ENCODE peak calls at places on chromosomes 4 and X, in five cellular contexts. Q, B, I, H and G are unnamed samples.

GRCh38 chr4:54090804-54091623 is 8.9 kb upstream of the GSX2 start:
- DNase-seq in Q (no peak), B (peak), I (peak), H (peak), G (no peak)

GRCh38 chrX:132227383-132228112 is 8.3 kb upstream of the RAP2C start:
- DNase-seq in Q (no peak), B (no peak), I (no peak), H (peak), G (no peak)

GRCh38 chrX:143461616-143462015 is 55.7 kb downstream of the SPANXN3 start:
- DNase-seq in Q (no peak), B (no peak), I (no peak), H (no peak), G (no peak)

GRCh38 chr4:104494822-104495559 is at the start of gene CXXC4:
- DNase-seq in Q (peak), B (peak), I (peak), H (peak), G (no peak)

GRCh38 chrX:46704767-46705386 is 54.0 kb downstream of the SLC9A7 start:
- DNase-seq in Q (no peak), B (no peak), I (no peak), H (peak), G (no peak)

GRCh38 chrX:45324941-45325340 is 124.3 kb upstream of the DIPK2B start:
- DNase-seq in Q (no peak), B (no peak), I (no peak), H (peak), G (no peak)

GRCh38 chr4:74451214-74451661 is 6.3 kb downstream of the AREG start:
- DNase-seq in Q (no peak), B (no peak), I (no peak), H (peak), G (peak)

GRCh38 chr4:73734405-73735070 is 5.8 kb upstream of the CXCL8 start:
- DNase-seq in Q (no peak), B (no peak), I (no peak), H (peak), G (no peak)

GRCh38 chr4:15729910-15730533 is 27.2 kb downstream of the BST1 start:
- DNase-seq in Q (peak), B (no peak), I (no peak), H (peak), G (no peak)

GRCh38 chr4:3252480-3252828 is 3.5 kb downstream of the MSANTD1 start:
- DNase-seq in Q (no peak), B (no peak), I (no peak), H (no peak), G (no peak)

GRCh38 chr4:6618386-6619115 is 21.9 kb upstream of the MRFAP1 start:
- DNase-seq in Q (no peak), B (no peak), I (no peak), H (no peak), G (no peak)

GRCh38 chr4:185062606-185063005 is 44.3 kb downstream of the HELT start:
- DNase-seq in Q (no peak), B (no peak), I (no peak), H (no peak), G (no peak)

GRCh38 chrX:10833299-10834169 is 213.1 kb upstream of the MID1 start:
- DNase-seq in Q (no peak), B (peak), I (peak), H (peak), G (no peak)

GRCh38 chr4:6419452-6420028 is 52.9 kb downstream of the PPP2R2C start:
- DNase-seq in Q (no peak), B (no peak), I (no peak), H (peak), G (no peak)

GRCh38 chr4:8706221-8707044 is 113.9 kb downstream of the CPZ start:
- DNase-seq in Q (no peak), B (no peak), I (peak), H (no peak), G (no peak)

GRCh38 chr4:174398728-174399127 is 115.0 kb downstream of the CEP44 start:
- DNase-seq in Q (no peak), B (no peak), I (no peak), H (peak), G (no peak)

GRCh38 chrX:71621644-71622346 is 3.5 kb upstream of the CXCR3 start:
- DNase-seq in Q (no peak), B (peak), I (no peak), H (peak), G (no peak)

GRCh38 chr4:7806080-7806630 is 133.5 kb downstream of the AFAP1 start:
- DNase-seq in Q (no peak), B (no peak), I (peak), H (peak), G (no peak)

GRCh38 chrX:68894513-68895338 is 65.9 kb downstream of the EFNB1 start:
- DNase-seq in Q (no peak), B (peak), I (peak), H (peak), G (no peak)

GRCh38 chr4:141860974-141861373 is 224.6 kb downstream of the IL15 start:
- DNase-seq in Q (peak), B (no peak), I (no peak), H (no peak), G (no peak)

GRCh38 chr4:82450966-82451755 is 20.8 kb downstream of the ENOPH1 start:
- DNase-seq in Q (no peak), B (no peak), I (no peak), H (no peak), G (no peak)

GRCh38 chr4:105623099-105623498 is 70.7 kb downstream of the ARHGEF38 start:
- DNase-seq in Q (no peak), B (no peak), I (no peak), H (no peak), G (no peak)

GRCh38 chrX:115562492-115562872 is 1.5 kb downstream of the PLS3 start:
- DNase-seq in Q (no peak), B (no peak), I (no peak), H (peak), G (no peak)

GRCh38 chr4:47049347-47049746 is 18.0 kb downstream of the GABRB1 start:
- DNase-seq in Q (no peak), B (no peak), I (no peak), H (no peak), G (no peak)

GRCh38 chr4:69713593-69713992 is 46.8 kb downstream of the SULT1B1 start:
- DNase-seq in Q (no peak), B (no peak), I (no peak), H (peak), G (peak)

GRCh38 chrX:110097920-110098319 is 95.0 kb downstream of the TMEM164 start:
- DNase-seq in Q (no peak), B (no peak), I (no peak), H (no peak), G (no peak)

GRCh38 chrX:41045960-41046567 is 39.2 kb upstream of the USP9X start:
- DNase-seq in Q (no peak), B (no peak), I (no peak), H (peak), G (no peak)

GRCh38 chr4:124132161-124132560 is 580.4 kb downstream of the ANKRD50 start:
- DNase-seq in Q (no peak), B (no peak), I (no peak), H (peak), G (no peak)

GRCh38 chrX:142214081-142214480 is 9.0 kb upstream of the MAGEC2 start:
- DNase-seq in Q (no peak), B (no peak), I (no peak), H (no peak), G (no peak)

GRCh38 chr4:158008551-158009218 is 164.1 kb downstream of the GASK1B start:
- DNase-seq in Q (no peak), B (no peak), I (no peak), H (peak), G (no peak)

GRCh38 chr4:21469438-21470032 is 479.0 kb downstream of the KCNIP4 start:
- DNase-seq in Q (no peak), B (no peak), I (no peak), H (peak), G (no peak)

GRCh38 chr4:141047228-141047884 is 85.9 kb downstream of the RNF150 start:
- DNase-seq in Q (no peak), B (no peak), I (no peak), H (peak), G (no peak)

GRCh38 chrX:16573781-16574180 is 76.2 kb upstream of the S100G start:
- DNase-seq in Q (no peak), B (no peak), I (no peak), H (peak), G (no peak)

GRCh38 chr4:124035364-124036036 is 638.9 kb downstream of the SPRY1 start:
- DNase-seq in Q (no peak), B (no peak), I (no peak), H (no peak), G (no peak)

GRCh38 chrX:37905436-37906147 is 58.2 kb upstream of the DYNLT3 start:
- DNase-seq in Q (no peak), B (peak), I (no peak), H (peak), G (no peak)

GRCh38 chr4:22363071-22363470 is 152.8 kb downstream of the ADGRA3 start:
- DNase-seq in Q (no peak), B (no peak), I (no peak), H (peak), G (no peak)

GRCh38 chrX:39755152-39756032 is 342.4 kb downstream of the BCOR start:
- DNase-seq in Q (peak), B (peak), I (peak), H (peak), G (peak)

GRCh38 chr4:91502365-91502764 is 801.4 kb upstream of the GRID2 start:
- DNase-seq in Q (peak), B (no peak), I (no peak), H (no peak), G (peak)
- TF ChIP-seq CTCF in Q (peak), B (peak), I (no peak), H (no peak), G (peak)

DNA sequence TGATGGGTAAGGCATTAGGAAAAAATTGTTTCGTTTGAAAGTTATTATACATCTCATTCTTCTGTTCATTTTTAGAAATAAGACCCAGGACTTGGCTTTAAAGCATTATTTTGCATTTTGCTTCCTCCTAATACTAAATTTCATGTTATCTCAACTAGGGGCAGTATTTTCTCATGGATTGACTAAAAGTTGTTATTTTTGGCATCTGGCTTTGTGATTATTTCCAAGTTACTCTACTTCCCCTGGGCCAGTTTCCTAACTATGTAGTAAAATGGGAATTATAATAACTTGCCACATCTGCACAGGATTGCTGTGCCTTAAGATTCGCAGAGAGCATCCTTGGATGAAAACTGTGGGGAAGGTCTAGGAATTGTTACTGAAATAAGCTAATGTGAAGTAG is 3.0 kb downstream of the RBPJ start:
- DNase-seq in Q (no peak), B (no peak), I (no peak), H (peak), G (no peak)
- H3K4me3 ChIP-seq in Q (no peak), B (no peak), I (no peak), H (no peak), G (no peak)

GRCh38 chrX:136166221-136166855 is 19.0 kb downstream of the FHL1 start:
- DNase-seq in Q (no peak), B (no peak), I (no peak), H (peak), G (no peak)
- TF ChIP-seq CTCF in Q (peak), B (peak), I (peak), H (peak), G (peak)

DNA sequence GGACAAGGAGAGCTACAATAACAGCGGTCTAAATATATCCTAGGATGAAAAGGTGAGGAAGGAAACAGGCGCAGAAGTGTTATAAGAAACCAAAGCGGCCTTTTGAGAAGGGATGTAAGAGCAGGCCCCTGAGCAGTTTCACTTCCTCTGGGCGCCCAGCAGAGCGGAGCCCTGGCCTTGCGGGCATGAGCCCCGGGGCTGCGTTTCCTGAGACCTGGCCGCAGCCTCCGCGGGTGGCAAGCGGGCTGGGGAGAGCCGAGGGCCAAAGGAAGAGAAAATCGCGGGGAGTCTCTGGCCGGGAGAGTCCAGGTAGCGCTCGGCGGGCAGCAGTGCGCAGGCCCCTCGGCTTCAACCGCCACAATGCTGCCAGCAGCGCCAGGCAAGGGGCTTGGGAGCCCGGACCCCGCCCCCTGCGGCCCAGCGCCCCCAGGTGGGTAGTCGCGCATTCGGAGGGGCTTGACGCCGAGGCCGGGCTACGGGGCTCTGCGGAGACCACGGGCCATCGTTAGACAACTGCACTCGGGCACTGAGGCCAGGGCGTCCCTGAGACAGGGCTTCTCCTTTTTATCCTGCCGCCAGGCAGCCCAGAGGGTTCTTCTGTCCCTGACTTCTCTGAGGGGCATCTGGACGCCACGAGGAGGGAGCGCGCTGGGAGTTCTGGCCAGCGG is at the start of gene BANK1:
- DNase-seq in Q (peak), B (peak), I (peak), H (no peak), G (no peak)
- H3K4me3 ChIP-seq in Q (peak), B (peak), I (peak), H (peak), G (peak)

GRCh38 chrX:17888421-17888820 is 27.3 kb upstream of the RAI2 start:
- DNase-seq in Q (no peak), B (no peak), I (no peak), H (no peak), G (no peak)
- TF ChIP-seq CTCF in Q (no peak), B (no peak), I (no peak), H (no peak), G (no peak)

GRCh38 chr4:110610620-110610939 is 12.3 kb downstream of the PITX2 start:
- DNase-seq in Q (no peak), B (no peak), I (no peak), H (no peak), G (no peak)
- H3K4me3 ChIP-seq in Q (no peak), B (no peak), I (no peak), H (no peak), G (peak)

GRCh38 chr4:138573246-138573645 is 331.1 kb upstream of the SLC7A11 start:
- DNase-seq in Q (no peak), B (no peak), I (no peak), H (peak), G (no peak)
- TF ChIP-seq CTCF in Q (no peak), B (no peak), I (no peak), H (no peak), G (no peak)

GRCh38 chrX:79156818-79157217 is 12.3 kb downstream of the GPR174 start:
- DNase-seq in Q (no peak), B (no peak), I (no peak), H (no peak), G (no peak)
- H3K4me3 ChIP-seq in Q (no peak), B (no peak), I (no peak), H (no peak), G (no peak)